ENCODE peak calls at places on chromosome 2, in seven cellular contexts. M is brain microvascular endothelial cell, C is A549, P is K562, F is cardiac fibroblast, S is hepatocyte, T is GM12878. Q is an unnamed sample.

GRCh38 chr2:231922311-231922710 is 3.9 kb downstream of the NPPC start:
- DNase-seq in F (no peak), S (no peak), P (no peak), T (no peak), C (no peak), M (no peak), Q (no peak)

GRCh38 chr2:25158096-25158852 is 10.1 kb downstream of the POMC start:
- DNase-seq in T (no peak), C (no peak), M (no peak), F (no peak), P (no peak), S (no peak), Q (no peak)

GRCh38 chr2:230007931-230008707 is 60.6 kb downstream of the SLC16A14 start:
- DNase-seq in T (peak), M (peak), C (peak), S (peak), P (peak), F (peak), Q (peak)

GRCh38 chr2:102442967-102443828 is 20.2 kb downstream of the IL18RAP start:
- DNase-seq in P (no peak), C (peak), S (peak), F (peak), T (no peak), M (peak), Q (peak)

GRCh38 chr2:226742346-226742745 is 57.3 kb downstream of the IRS1 start:
- DNase-seq in M (no peak), S (no peak), T (no peak), P (no peak), F (peak), C (no peak), Q (no peak)

GRCh38 chr2:1556776-1557466 is 143.7 kb downstream of the TPO start:
- DNase-seq in F (peak), P (no peak), C (peak), S (peak), M (peak), T (no peak), Q (no peak)

GRCh38 chr2:88692187-88692586 is 714 bp downstream of the RPIA start:
- DNase-seq in C (peak), S (peak), T (no peak), F (peak), M (no peak), P (peak), Q (peak)

GRCh38 chr2:26838121-26838906 is 9.6 kb upstream of the DPYSL5 start:
- DNase-seq in S (peak), C (no peak), P (peak), T (no peak), M (no peak), F (peak), Q (no peak)

GRCh38 chr2:238094438-238095022 is 5.6 kb upstream of the ESPNL start:
- DNase-seq in P (no peak), M (no peak), T (no peak), S (no peak), F (no peak), C (no peak), Q (no peak)

GRCh38 chr2:62871506-62871905 is 166.0 kb downstream of the EHBP1 start:
- DNase-seq in M (no peak), S (no peak), C (peak), F (no peak), P (no peak), T (no peak), Q (no peak)

GRCh38 chr2:192236136-192236535 is 41.4 kb upstream of the TMEFF2 start:
- DNase-seq in T (no peak), F (peak), P (no peak), S (no peak), C (no peak), M (peak), Q (no peak)

GRCh38 chr2:209638346-209638745 is 133.3 kb upstream of the UNC80 start:
- DNase-seq in F (no peak), C (peak), M (peak), T (no peak), P (no peak), S (no peak), Q (no peak)

GRCh38 chr2:6626406-6627012 is 239.2 kb downstream of the CMPK2 start:
- DNase-seq in T (no peak), S (no peak), C (no peak), F (no peak), M (peak), P (no peak), Q (no peak)

GRCh38 chr2:9590635-9591034 is 35.0 kb upstream of the ADAM17 start:
- DNase-seq in P (no peak), T (no peak), F (no peak), C (no peak), S (no peak), M (no peak), Q (no peak)

DNA sequence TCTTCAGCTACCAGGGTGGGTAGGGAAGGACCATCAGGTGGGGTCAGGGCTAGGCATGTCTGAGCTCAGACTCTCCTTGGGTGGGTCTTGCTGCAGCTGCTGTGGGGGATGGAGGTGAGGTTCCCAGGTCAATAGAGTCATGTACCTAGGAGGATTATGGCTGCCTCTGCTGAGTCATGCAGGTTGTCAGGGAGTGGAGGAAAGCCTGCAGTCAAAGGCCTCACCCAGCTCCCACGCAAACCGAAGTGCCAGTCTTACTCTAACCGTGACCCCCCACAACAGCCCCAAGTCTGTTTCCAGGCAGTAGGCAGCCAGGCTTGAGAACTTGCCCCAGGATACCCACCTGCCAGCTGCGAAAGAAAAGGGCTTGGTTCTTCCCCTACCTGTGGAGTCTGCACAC is 113.6 kb upstream of the GALNT5 start:
- DNase-seq in F (no peak), M (no peak), P (no peak), T (no peak), C (no peak), S (no peak), Q (no peak)
- TF ChIP-seq CTCF in F (no peak), M (no peak), P (no peak), T (no peak), C (no peak), S (no peak), Q (no peak)

GRCh38 chr2:134718095-134718955 is 475 bp downstream of the TMEM163 start:
- DNase-seq in M (no peak), F (no peak), T (no peak), S (peak), P (no peak), C (no peak), Q (no peak)
- H3K4me3 ChIP-seq in M (peak), F (peak), T (peak), S (peak), P (no peak), C (peak), Q (no peak)

GRCh38 chr2:239868556-239869181 is 156.5 kb downstream of the NDUFA10 start:
- DNase-seq in F (no peak), P (no peak), T (no peak), S (no peak), M (no peak), C (no peak), Q (no peak)
- TF ChIP-seq CTCF in F (no peak), P (no peak), T (no peak), S (no peak), M (no peak), C (no peak), Q (no peak)

DNA sequence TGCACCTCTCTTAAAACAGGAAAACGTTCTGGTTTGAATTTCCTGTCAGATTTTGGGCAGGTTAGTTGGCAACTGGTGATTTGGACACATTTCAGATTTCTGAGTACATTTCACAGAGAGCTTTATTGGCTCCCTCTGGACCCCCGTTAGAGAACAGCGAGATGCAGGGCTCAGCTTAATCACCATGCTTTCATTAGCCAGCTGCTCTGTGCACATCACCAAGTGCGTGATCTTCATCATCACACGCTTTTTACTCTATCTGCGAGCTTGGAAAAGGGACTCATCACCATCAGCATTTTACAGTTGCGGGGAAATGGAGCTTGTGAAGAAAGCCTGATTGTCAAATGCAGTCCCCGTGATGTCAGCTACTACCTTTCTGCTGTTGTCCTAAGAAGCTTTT is 88.5 kb downstream of the CDC42EP3 start:
- DNase-seq in T (no peak), M (no peak), F (no peak), S (no peak), C (no peak), P (no peak), Q (no peak)
- H3K4me3 ChIP-seq in T (no peak), M (no peak), F (no peak), S (no peak), C (no peak), P (no peak), Q (no peak)

DNA sequence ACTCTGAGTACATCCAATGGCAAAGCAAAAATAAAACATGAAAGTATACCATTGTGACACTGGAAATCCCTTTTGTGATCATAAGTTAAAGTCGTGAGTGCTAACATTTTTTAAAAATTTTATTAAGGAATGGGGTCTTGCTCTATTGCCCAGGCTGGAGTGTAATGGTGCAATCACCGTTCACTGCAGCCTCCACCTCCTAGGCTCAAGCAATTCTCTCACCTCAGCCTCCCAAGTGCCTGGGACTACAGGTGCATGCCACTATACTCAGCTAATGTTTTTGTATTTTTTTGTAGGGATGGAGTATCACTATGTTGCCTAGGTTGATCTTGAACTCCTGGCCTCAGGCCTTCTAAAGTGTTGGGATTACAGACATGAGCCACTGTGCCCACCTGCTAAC is 14.3 kb upstream of the TNFAIP6 start:
- DNase-seq in F (no peak), S (no peak), P (no peak), T (no peak), C (no peak), M (no peak), Q (no peak)
- TF ChIP-seq CTCF in F (no peak), S (no peak), P (no peak), T (no peak), C (no peak), M (no peak), Q (no peak)

GRCh38 chr2:128580988-128581848 is 262.6 kb upstream of the HS6ST1 start:
- DNase-seq in T (no peak), P (no peak), S (no peak), C (no peak), F (no peak), M (no peak), Q (no peak)
- H3K4me3 ChIP-seq in T (no peak), P (no peak), S (no peak), C (no peak), F (no peak), M (no peak), Q (no peak)

DNA sequence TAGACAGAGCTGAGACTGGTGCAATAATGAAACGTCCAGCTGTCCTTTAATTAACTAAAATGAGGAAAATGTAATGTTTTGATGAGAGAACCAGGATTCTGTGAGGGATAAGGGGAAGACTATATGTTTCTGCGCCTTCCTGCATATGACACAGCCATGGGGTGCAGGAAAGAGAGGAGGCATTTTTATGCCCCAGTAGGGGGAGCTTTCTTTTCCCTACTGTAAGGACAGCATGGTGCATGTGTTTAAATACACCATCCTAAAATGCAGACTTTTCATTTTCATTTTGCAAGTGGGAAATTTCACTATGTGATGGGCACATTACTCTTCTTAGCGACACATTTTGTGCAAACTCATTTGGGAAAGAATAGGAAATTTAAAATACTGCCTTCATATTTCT is 446.1 kb downstream of the ARHGAP15 start:
- DNase-seq in M (no peak), F (peak), S (no peak), C (peak), T (no peak), P (no peak), Q (no peak)
- TF ChIP-seq CTCF in M (peak), F (peak), S (peak), C (peak), T (peak), P (peak), Q (peak)

GRCh38 chr2:240559271-240559670 is 886 bp upstream of the DUSP28 start:
- DNase-seq in C (no peak), F (no peak), T (no peak), M (no peak), P (no peak), S (no peak), Q (no peak)
- H3K4me3 ChIP-seq in C (peak), F (no peak), T (peak), M (no peak), P (peak), S (no peak), Q (peak)

Q was measured in GM12865.